ENCODE peak calls at places on chromosomes 13 and 19, in five cellular contexts. S is colonic mucosa, Z is endodermal cell, F is K562, K is keratinocyte. V is an unnamed sample.

GRCh38 chr19:51333836-51334460 is 8.0 kb downstream of the VSIG10L start:
- DNase-seq in S (no peak), Z (peak), F (peak), K (no peak), V (no peak)

GRCh38 chr19:52248256-52248655 is 21.1 kb upstream of the ZNF766 start:
- DNase-seq in S (peak), Z (peak), F (no peak), K (no peak), V (peak)

GRCh38 chr19:56167064-56167578 is 8.7 kb upstream of the GALP start:
- DNase-seq in S (no peak), Z (no peak), F (peak), K (no peak), V (peak)

GRCh38 chr13:94352057-94352456 is 127.4 kb downstream of the DCT start:
- DNase-seq in S (no peak), Z (no peak), F (no peak), K (no peak), V (no peak)

GRCh38 chr13:95822303-95822702 is 145.4 kb downstream of the DNAJC3 start:
- DNase-seq in S (no peak), Z (no peak), F (no peak), K (no peak), V (no peak)

GRCh38 chr13:75418186-75418843 is 63.7 kb downstream of the TBC1D4 start:
- DNase-seq in S (no peak), Z (no peak), F (no peak), K (no peak), V (no peak)

GRCh38 chr13:51958217-51958547 is 53.1 kb downstream of the ATP7B start:
- DNase-seq in S (peak), Z (no peak), F (no peak), K (no peak), V (no peak)

GRCh38 chr19:18603255-18603957 is 3.2 kb downstream of the CRLF1 start:
- DNase-seq in S (no peak), Z (peak), F (peak), K (no peak), V (peak)

GRCh38 chr13:48655291-48655690 is 1.6 kb downstream of the CYSLTR2 start:
- DNase-seq in S (no peak), Z (no peak), F (no peak), K (no peak), V (no peak)

GRCh38 chr13:110714798-110715394 is 1.4 kb downstream of the ING1 start:
- DNase-seq in S (peak), Z (peak), F (no peak), K (no peak), V (peak)

GRCh38 chr13:60009300-60010248 is 154.2 kb downstream of the DIAPH3 start:
- DNase-seq in S (peak), Z (no peak), F (no peak), K (no peak), V (no peak)

GRCh38 chr19:53823380-53824120 is 564 bp downstream of the NLRP12 start:
- DNase-seq in S (no peak), Z (no peak), F (no peak), K (no peak), V (no peak)

GRCh38 chr19:6616011-6616410 is 25.1 kb upstream of the CD70 start:
- DNase-seq in S (no peak), Z (no peak), F (no peak), K (no peak), V (no peak)

GRCh38 chr13:39766464-39767167 is 111.2 kb downstream of the COG6 start:
- DNase-seq in S (no peak), Z (no peak), F (no peak), K (no peak), V (no peak)

GRCh38 chr13:95261956-95262355 is 39.3 kb downstream of the ABCC4 start:
- DNase-seq in S (no peak), Z (no peak), F (no peak), K (no peak), V (no peak)

GRCh38 chr13:71144883-71145282 is 722.1 kb downstream of the DACH1 start:
- DNase-seq in S (no peak), Z (no peak), F (no peak), K (no peak), V (no peak)

GRCh38 chr19:49149652-49150105 is 5.5 kb downstream of the HRC start:
- DNase-seq in S (peak), Z (peak), F (peak), K (no peak), V (peak)

DNA sequence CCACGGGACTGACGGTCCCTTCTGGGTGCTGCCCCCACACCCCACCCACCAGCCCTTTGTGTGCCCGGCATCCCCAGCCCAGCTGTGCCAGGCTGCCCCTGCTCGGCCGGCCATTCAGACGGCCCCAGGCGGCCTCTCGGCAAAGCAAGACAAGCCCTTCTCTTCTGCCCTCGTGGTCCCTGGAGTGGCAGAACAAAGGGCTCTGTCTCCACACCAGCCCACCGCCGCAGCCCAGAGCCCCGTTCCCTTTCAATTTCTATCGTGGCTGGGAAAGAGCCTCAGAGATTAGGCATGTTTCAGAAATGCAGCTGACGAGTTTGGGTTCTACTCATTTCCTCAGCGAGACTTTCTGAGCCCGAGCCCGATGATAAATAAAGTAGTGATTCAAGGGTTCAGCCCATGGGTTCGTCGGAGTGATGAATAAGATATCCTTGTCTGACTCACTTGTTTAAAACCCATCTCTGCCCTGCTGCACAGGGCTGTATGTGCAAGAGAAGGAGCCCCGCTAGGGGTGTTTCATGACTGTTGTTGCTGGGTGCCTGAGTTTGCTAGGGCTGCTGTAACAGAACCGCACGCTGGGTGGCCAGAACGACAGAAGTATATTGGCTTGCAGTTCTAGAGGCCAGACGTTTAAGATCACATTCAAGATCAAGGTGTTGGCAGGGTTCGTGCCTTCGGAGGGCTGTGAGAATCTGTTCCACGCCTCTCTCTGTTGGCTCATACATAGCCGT is 4.3 kb downstream of the MYO9B start:
- DNase-seq in S (peak), Z (no peak), F (no peak), K (peak), V (peak)
- TF ChIP-seq CTCF in S (peak), Z (no peak), F (no peak), K (peak), V (no peak)

GRCh38 chr13:100140441-100140840 is 51.5 kb downstream of the PCCA start:
- DNase-seq in S (no peak), Z (no peak), F (no peak), K (no peak), V (no peak)

GRCh38 chr13:100139822-100140221 is 50.9 kb downstream of the PCCA start:
- DNase-seq in S (no peak), Z (no peak), F (no peak), K (no peak), V (no peak)

GRCh38 chr13:100138859-100139491 is 50.1 kb downstream of the PCCA start:
- DNase-seq in S (no peak), Z (no peak), F (no peak), K (no peak), V (no peak)
- TF ChIP-seq CTCF in S (no peak), Z (no peak), F (no peak), K (no peak), V (no peak)

DNA sequence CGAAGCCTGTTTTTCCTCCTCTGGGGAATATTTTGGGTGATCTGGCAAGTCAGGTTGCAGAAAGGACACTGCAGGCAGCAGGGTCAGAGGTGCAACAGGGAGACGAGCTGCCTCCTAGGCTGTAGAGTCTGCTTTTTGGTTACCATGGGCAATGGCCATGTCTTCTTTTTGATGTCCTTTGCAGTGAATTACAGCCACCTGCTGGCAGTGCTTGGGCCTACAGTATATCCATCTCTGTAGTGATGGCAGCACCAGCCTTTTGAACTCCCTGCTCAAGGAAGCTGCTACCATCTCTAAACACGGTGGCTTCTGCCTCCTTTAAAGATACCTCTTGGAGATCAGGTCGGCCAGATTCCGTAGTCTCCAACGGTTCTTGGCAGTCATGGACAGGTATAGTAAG is 73.9 kb downstream of the WTIP start:
- DNase-seq in S (no peak), Z (peak), F (no peak), K (no peak), V (peak)
- TF ChIP-seq CTCF in S (no peak), Z (peak), F (peak), K (peak), V (peak)

GRCh38 chr19:2523630-2524311 is 47.8 kb downstream of the GADD45B start:
- DNase-seq in S (no peak), Z (no peak), F (peak), K (no peak), V (peak)
- TF ChIP-seq CTCF in S (no peak), Z (peak), F (no peak), K (no peak), V (peak)

GRCh38 chr13:23512762-23513395 is 57.3 kb upstream of the TNFRSF19 start:
- DNase-seq in S (no peak), Z (no peak), F (no peak), K (no peak), V (no peak)
- TF ChIP-seq CTCF in S (no peak), Z (peak), F (no peak), K (no peak), V (peak)

DNA sequence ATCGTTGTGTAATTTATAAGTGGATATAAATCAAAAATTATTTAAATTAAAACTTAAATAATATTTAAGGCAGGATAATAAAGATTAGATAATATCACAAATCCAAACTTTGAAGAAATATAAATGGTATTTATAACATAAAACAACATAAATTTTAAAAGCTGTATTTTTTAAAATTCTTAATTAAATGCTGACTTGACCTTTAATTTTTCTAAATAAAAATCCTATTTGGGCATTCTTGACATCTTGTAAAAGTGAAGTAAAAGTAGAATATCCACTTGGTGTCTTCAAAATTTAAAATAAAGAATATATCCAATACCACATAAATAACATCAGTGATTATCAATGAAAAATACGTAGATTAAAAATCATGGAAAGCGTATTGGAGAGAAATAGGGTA is 87.7 kb downstream of the TNFSF13B start:
- DNase-seq in S (no peak), Z (no peak), F (no peak), K (no peak), V (no peak)
- TF ChIP-seq CTCF in S (no peak), Z (no peak), F (no peak), K (no peak), V (no peak)